ENCODE peak calls at places on chromosome 11, in ten cellular contexts. Y, J, R, S, Q, M, Z, K, N and U are unnamed samples.

GRCh38 chr11:128521697-128522062 is 65.7 kb downstream of the ETS1 start:
- DNase-seq in Z (peak), S (no peak), Q (no peak), Y (peak), M (peak), N (no peak), J (peak), K (peak), R (no peak), U (no peak)

GRCh38 chr11:89182773-89183172 is 5.1 kb downstream of the TYR start:
- DNase-seq in Y (no peak), Q (no peak), R (no peak), J (peak), K (no peak), N (no peak), M (no peak), S (no peak), Z (no peak), U (no peak)

GRCh38 chr11:117931331-117931950 is 2.2 kb upstream of the TMPRSS13 start:
- DNase-seq in M (no peak), N (no peak), J (no peak), Q (no peak), Z (no peak), K (no peak), Y (no peak), S (no peak), R (no peak), U (no peak)

GRCh38 chr11:90493379-90493778 is 270.5 kb upstream of the CHORDC1 start:
- DNase-seq in J (no peak), Q (no peak), K (no peak), M (no peak), Z (no peak), Y (no peak), R (no peak), S (no peak), N (no peak), U (no peak)

GRCh38 chr11:49208006-49208721 is at the start of gene FOLH1:
- DNase-seq in Z (peak), K (no peak), S (no peak), M (peak), Y (peak), N (no peak), R (no peak), Q (no peak), J (peak), U (no peak)

GRCh38 chr11:47236482-47236881 is 12.1 kb downstream of the ACP2 start:
- DNase-seq in N (no peak), S (no peak), Z (peak), Q (no peak), K (no peak), Y (no peak), M (no peak), J (no peak), R (peak), U (no peak)

GRCh38 chr11:117723625-117724024 is 73.4 kb downstream of the DSCAML1 start:
- DNase-seq in Q (no peak), J (no peak), Y (no peak), R (no peak), N (no peak), K (no peak), Z (no peak), M (no peak), S (no peak), U (no peak)

GRCh38 chr11:106278391-106278790 is 200.9 kb downstream of the AASDHPPT start:
- DNase-seq in Q (no peak), Z (peak), K (no peak), R (peak), S (no peak), Y (no peak), M (no peak), N (no peak), J (no peak), U (no peak)

GRCh38 chr11:3905080-3905953 is 49.9 kb downstream of the STIM1 start:
- DNase-seq in K (no peak), M (no peak), Q (peak), R (peak), J (peak), Y (no peak), Z (peak), N (no peak), S (peak), U (no peak)

GRCh38 chr11:116948375-116948774 is 111.0 kb upstream of the APOA1 start:
- DNase-seq in Q (peak), R (peak), M (no peak), N (no peak), J (no peak), Y (no peak), Z (peak), K (no peak), S (no peak), U (no peak)

GRCh38 chr11:73652046-73652730 is 5.8 kb downstream of the PLEKHB1 start:
- DNase-seq in S (no peak), M (no peak), Q (no peak), N (no peak), R (no peak), Z (no peak), K (peak), J (no peak), Y (no peak), U (no peak)

GRCh38 chr11:117883063-117883462 is 6.6 kb upstream of the FXYD6 start:
- DNase-seq in Y (no peak), J (no peak), Q (no peak), N (no peak), M (no peak), S (no peak), Z (no peak), K (no peak), R (no peak), U (no peak)

GRCh38 chr11:75107187-75107586 is 10.5 kb upstream of the OR2AT4 start:
- DNase-seq in K (no peak), Z (peak), Y (no peak), J (no peak), S (no peak), R (no peak), Q (no peak), M (no peak), N (no peak), U (no peak)

GRCh38 chr11:72655014-72655413 is 19.2 kb downstream of the PDE2A start:
- DNase-seq in Y (no peak), N (no peak), M (no peak), Q (no peak), K (no peak), R (no peak), J (no peak), Z (no peak), S (no peak), U (no peak)

GRCh38 chr11:706957-707816 is 1.2 kb downstream of the EPS8L2 start:
- DNase-seq in K (no peak), N (no peak), Q (peak), J (peak), Z (peak), Y (no peak), S (no peak), R (peak), M (no peak), U (no peak)

GRCh38 chr11:57387284-57388030 is 3.0 kb downstream of the PRG2 start:
- DNase-seq in R (no peak), Y (peak), M (peak), J (no peak), S (no peak), K (no peak), N (no peak), Q (no peak), Z (no peak), U (no peak)

GRCh38 chr11:35943294-35943693 is 568 bp upstream of the LDLRAD3 start:
- DNase-seq in N (no peak), K (no peak), Y (no peak), M (no peak), J (no peak), R (no peak), Q (no peak), S (no peak), Z (no peak), U (no peak)

GRCh38 chr11:74932797-74933196 is 16.1 kb downstream of the XRRA1 start:
- DNase-seq in R (peak), Y (no peak), S (no peak), M (no peak), N (no peak), K (no peak), Z (peak), Q (no peak), J (no peak), U (no peak)

GRCh38 chr11:82080160-82080559 is 653.5 kb downstream of the FAM181B start:
- DNase-seq in N (no peak), Y (no peak), S (no peak), K (no peak), Q (no peak), R (peak), J (no peak), Z (peak), M (no peak), U (no peak)

GRCh38 chr11:65417702-65418430 is 4.7 kb upstream of the NEAT1 start:
- DNase-seq in Q (no peak), R (peak), K (peak), S (no peak), Y (peak), Z (peak), N (no peak), J (no peak), M (peak), U (no peak)

GRCh38 chr11:122505304-122506006 is 150.1 kb upstream of the UBASH3B start:
- DNase-seq in N (peak), K (peak), Y (peak), Q (peak), J (peak), M (peak), S (peak), R (peak), Z (peak), U (peak)

GRCh38 chr11:13772223-13773046 is 104.0 kb downstream of the FAR1 start:
- DNase-seq in Q (peak), J (peak), R (peak), S (no peak), N (no peak), Z (peak), M (no peak), Y (no peak), K (peak), U (no peak)

GRCh38 chr11:72179049-72179803 is 12.7 kb upstream of the FOLR1 start:
- DNase-seq in Z (no peak), N (no peak), J (no peak), Q (peak), R (no peak), Y (no peak), K (no peak), M (no peak), S (no peak), U (no peak)

GRCh38 chr11:96714689-96715088 is 324.9 kb downstream of the JRKL start:
- DNase-seq in K (no peak), Z (no peak), Y (no peak), J (no peak), N (no peak), S (no peak), Q (no peak), R (no peak), M (no peak), U (no peak)

GRCh38 chr11:196786-197731 is 4.2 kb downstream of the SCGB1C1 start:
- DNase-seq in K (no peak), Z (no peak), M (no peak), S (no peak), N (no peak), R (no peak), Y (no peak), Q (no peak), J (peak), U (no peak)

GRCh38 chr11:111694851-111695250 is 71.3 kb downstream of the PPP2R1B start:
- DNase-seq in Q (no peak), J (no peak), R (peak), M (no peak), K (peak), Y (no peak), Z (peak), S (no peak), N (no peak), U (no peak)

GRCh38 chr11:43735931-43736330 is 55.4 kb downstream of the HSD17B12 start:
- DNase-seq in Y (no peak), N (no peak), K (no peak), S (no peak), M (no peak), J (peak), Q (no peak), R (no peak), Z (peak), U (no peak)
- TF ChIP-seq CTCF in Y (no peak), N (no peak), K (no peak), S (no peak), M (no peak), J (peak), Q (no peak), R (no peak), Z (peak), U (no peak)

GRCh38 chr11:76424379-76424778 is 20.4 kb upstream of the EMSY start:
- DNase-seq in M (no peak), N (no peak), K (no peak), Z (no peak), R (no peak), S (no peak), Y (no peak), Q (no peak), J (no peak), U (no peak)

GRCh38 chr11:76424891-76425290 is 19.9 kb upstream of the EMSY start:
- DNase-seq in Z (no peak), Q (no peak), M (no peak), N (no peak), J (no peak), R (no peak), S (no peak), K (no peak), Y (no peak), U (no peak)

GRCh38 chr11:76415073-76415472 is 29.7 kb upstream of the EMSY start:
- DNase-seq in Z (no peak), Q (no peak), M (no peak), J (no peak), Y (no peak), N (no peak), S (no peak), R (no peak), K (no peak), U (no peak)

GRCh38 chr11:76419896-76420295 is 24.9 kb upstream of the EMSY start:
- DNase-seq in R (no peak), Z (peak), Q (no peak), K (no peak), S (no peak), M (no peak), J (no peak), Y (no peak), N (no peak), U (no peak)
- TF ChIP-seq CTCF in R (peak), Z (peak), Q (peak), K (no peak), S (no peak), M (peak), J (peak), Y (no peak), N (no peak), U (no peak)

DNA sequence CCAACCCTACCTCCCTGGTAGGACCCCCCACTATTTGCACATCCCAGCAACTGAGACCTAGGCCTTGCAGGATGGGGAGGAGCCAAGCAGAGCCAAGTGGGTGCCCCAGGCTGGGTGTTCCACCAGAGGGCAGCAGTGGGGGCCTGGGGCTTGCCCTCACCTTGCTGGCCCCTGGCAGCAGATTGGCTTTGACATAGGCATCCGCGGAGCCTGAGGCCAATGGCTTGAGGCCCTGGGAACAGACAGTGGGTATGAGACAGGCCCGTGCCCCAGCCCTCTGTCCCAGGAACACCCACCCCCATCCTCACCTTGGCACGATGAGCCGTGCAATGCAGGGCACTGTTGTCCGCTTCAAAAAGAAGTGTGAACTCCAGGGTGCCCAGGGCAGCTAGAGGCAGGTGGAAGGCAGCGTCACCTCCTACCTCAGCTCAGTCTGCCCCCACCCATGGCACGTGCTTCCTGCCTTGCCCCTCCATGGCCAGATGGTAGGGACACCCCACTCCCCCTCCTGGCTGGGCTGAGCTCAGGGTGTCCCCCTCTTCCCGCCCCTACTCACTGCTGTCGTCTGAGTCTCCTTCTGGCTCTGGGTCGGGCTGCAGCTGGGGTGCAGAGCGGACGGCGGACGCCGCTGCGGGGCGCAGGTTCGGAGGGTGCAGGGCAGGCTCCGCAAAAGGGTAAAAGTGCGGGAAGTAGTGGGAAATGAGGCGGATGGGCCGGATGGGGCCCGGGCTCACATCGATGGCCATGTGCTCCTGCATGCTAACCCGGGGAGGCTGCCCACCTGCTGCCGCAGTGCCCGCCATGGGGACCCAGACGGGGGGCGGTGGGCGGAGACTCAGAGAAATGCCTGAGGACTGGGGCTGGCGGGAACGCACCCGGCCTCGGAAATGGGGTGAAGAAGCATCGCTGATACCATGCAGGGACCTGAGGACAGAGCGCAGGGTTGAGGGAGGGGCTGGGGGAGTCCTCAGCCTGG is 9.0 kb downstream of the NDUFV1 start:
- DNase-seq in S (no peak), Y (no peak), K (no peak), Z (peak), J (peak), R (no peak), M (peak), N (no peak), Q (peak), U (no peak)
- TF ChIP-seq CTCF in S (no peak), Y (peak), K (peak), Z (peak), J (peak), R (peak), M (peak), N (peak), Q (peak), U (no peak)

DNA sequence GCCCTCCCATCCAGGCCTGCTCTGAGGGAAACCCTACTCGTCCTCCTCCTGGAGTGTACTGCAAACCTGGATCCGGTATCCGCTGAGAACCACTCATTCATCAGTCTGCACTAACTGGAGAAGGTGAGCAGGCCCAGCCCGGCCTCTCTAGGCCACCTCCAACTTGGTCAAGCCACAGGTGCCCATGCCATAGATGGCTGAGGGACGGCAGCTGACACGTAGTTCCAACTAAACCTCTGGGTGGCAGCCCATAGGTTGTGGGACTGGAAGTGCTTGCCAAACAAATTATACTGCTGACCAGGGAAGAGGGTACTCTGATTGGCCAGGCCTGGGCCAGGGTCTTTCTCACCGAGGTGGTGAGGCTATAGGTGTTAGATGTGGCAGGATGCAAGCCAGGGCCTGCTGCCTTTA is 5.9 kb downstream of the KCNQ1OT1 start:
- DNase-seq in S (no peak), K (no peak), R (no peak), N (no peak), J (peak), M (no peak), Z (no peak), Q (no peak), Y (no peak), U (no peak)
- TF ChIP-seq CTCF in S (no peak), K (no peak), R (no peak), N (no peak), J (no peak), M (no peak), Z (peak), Q (no peak), Y (no peak), U (no peak)

DNA sequence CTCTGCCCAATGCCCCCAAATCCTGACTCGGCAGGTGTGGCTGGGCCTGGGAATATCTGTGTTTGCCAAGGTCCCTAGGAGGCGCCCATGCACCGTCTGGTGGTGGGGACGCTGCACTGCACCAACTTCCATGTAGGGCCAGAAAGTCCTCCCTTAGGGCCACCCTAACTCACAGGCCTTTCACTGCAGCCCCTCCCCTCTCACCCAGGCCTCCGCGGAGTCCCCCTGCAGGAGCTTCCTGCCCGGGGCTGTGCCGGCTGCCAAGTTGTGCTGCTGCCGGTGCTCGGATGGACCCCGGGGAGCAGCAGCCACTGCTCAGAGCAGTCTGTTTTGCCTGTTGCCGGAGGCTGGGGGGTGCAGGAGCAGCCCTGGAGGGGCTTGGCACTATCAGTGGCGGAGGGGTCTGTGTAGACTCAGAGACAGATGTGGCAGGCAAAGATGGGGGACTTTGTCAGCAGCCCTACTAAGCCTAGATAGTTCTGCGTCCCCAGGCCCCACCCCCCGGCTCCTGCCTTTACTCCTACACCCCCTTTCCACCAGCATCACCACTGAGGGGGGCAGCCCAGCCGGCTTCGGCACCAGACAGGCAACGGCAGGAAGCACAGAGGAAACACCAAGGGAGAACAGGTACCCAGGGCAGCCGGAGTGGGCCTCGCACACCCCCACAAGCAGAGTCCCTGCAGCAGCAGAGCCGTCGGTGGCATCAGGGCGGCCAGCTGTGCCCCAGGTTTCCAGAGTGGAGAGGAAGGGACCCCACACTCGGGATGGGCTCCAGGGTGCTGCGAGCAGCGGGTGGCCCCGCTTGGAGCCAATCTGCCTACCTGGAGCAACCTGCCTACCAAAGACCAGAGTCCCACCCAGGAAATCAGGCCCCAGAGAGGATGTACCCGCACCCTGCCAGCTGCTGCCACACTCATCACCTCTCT is 124.3 kb downstream of the TRIM29 start:
- DNase-seq in K (peak), M (peak), S (no peak), Z (peak), N (no peak), R (peak), J (peak), Y (peak), Q (peak), U (peak)
- TF ChIP-seq CTCF in K (peak), M (peak), S (no peak), Z (peak), N (peak), R (peak), J (peak), Y (peak), Q (peak), U (peak)

DNA sequence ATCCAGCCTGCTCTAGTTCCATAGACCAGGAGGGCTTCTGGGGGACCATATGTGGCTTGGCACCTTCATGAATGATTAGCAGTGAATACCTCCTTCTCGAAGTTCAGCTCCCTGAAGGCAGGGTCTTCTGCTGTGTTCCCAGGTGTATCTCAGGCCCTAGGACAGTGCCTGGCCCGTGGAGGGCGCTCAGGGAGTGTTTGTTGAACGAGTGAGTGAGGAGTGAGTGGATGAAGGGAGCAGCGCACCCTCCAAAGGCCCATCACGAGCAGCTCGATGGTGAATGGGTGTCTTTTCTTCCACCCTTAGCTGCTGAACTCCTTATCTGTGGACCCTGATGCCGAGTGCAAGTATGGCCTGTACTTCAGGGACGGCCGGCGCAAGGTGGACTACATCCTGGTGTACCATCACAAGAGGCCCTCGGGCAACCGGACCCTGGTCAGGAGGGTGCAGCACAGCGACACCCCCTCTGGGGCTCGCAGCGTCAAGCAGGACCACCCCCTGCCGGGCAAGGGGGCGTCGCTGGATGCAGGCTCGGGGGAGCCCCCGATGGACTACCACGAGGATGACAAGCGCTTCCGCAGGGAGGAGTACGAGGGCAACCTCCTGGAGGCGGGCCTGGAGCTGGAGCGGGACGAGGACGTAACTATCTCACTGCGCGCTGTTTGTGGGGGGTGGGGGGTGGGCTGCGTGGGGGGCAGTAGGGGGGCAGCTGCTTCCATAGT is 9.5 kb downstream of the ANO1 start:
- DNase-seq in J (no peak), Y (no peak), M (no peak), K (no peak), S (no peak), N (no peak), R (no peak), Z (no peak), Q (no peak), U (no peak)
- TF ChIP-seq CTCF in J (no peak), Y (no peak), M (no peak), K (no peak), S (no peak), N (no peak), R (no peak), Z (no peak), Q (no peak), U (no peak)

GRCh38 chr11:130145975-130146776 is 13.4 kb upstream of the ST14 start:
- DNase-seq in K (no peak), J (no peak), N (no peak), Y (peak), M (peak), S (no peak), Z (peak), R (no peak), Q (peak), U (no peak)
- TF ChIP-seq CTCF in K (no peak), J (peak), N (peak), Y (peak), M (peak), S (no peak), Z (peak), R (peak), Q (peak), U (no peak)